ENCODE peak calls at places on chromosome 17, in four cellular contexts. One of them, this sample, is unnamed.

GRCh38 chr17:933168-934083 is 46.1 kb downstream of the NXN start:
- DNase-seq in NCI-H69: no peak
- DNase-seq in iris pigment epithelial cell: peak
- DNase-seq in HuH-7.5: no peak
- DNase-seq in this sample: peak

GRCh38 chr17:35630530-35631148 is 43.5 kb downstream of the AP2B1 start:
- DNase-seq in NCI-H69: no peak
- DNase-seq in iris pigment epithelial cell: peak
- DNase-seq in HuH-7.5: no peak
- DNase-seq in this sample: no peak

GRCh38 chr17:27545562-27546229 is 85.3 kb upstream of the LGALS9 start:
- DNase-seq in NCI-H69: peak
- DNase-seq in iris pigment epithelial cell: no peak
- DNase-seq in HuH-7.5: no peak
- DNase-seq in this sample: peak

GRCh38 chr17:29140051-29140582 is 40.1 kb downstream of the MYO18A start:
- DNase-seq in NCI-H69: peak
- DNase-seq in iris pigment epithelial cell: peak
- DNase-seq in HuH-7.5: no peak
- DNase-seq in this sample: peak

GRCh38 chr17:5437721-5438317 is 1.1 kb downstream of the C1QBP start:
- DNase-seq in NCI-H69: no peak
- DNase-seq in iris pigment epithelial cell: peak
- DNase-seq in HuH-7.5: no peak
- DNase-seq in this sample: no peak

GRCh38 chr17:21029515-21029914 is 13.3 kb downstream of the USP22 start:
- DNase-seq in NCI-H69: no peak
- DNase-seq in iris pigment epithelial cell: no peak
- DNase-seq in HuH-7.5: no peak
- DNase-seq in this sample: no peak

GRCh38 chr17:41026668-41027471 is at the start of gene KRTAP1-5:
- DNase-seq in NCI-H69: peak
- DNase-seq in iris pigment epithelial cell: peak
- DNase-seq in HuH-7.5: no peak
- DNase-seq in this sample: no peak

GRCh38 chr17:18248300-18248731 is 10.2 kb downstream of the FLII start:
- DNase-seq in NCI-H69: peak
- DNase-seq in iris pigment epithelial cell: peak
- DNase-seq in HuH-7.5: peak
- DNase-seq in this sample: peak

GRCh38 chr17:56172517-56172982 is 19.3 kb downstream of the ANKFN1 start:
- DNase-seq in NCI-H69: peak
- DNase-seq in iris pigment epithelial cell: no peak
- DNase-seq in HuH-7.5: no peak
- DNase-seq in this sample: peak

GRCh38 chr17:28426081-28426519 is 20.1 kb upstream of the SLC46A1 start:
- DNase-seq in NCI-H69: peak
- DNase-seq in iris pigment epithelial cell: no peak
- DNase-seq in HuH-7.5: peak
- DNase-seq in this sample: peak

GRCh38 chr17:67051155-67051538 is 6.8 kb downstream of the CACNG1 start:
- DNase-seq in NCI-H69: no peak
- DNase-seq in iris pigment epithelial cell: no peak
- DNase-seq in HuH-7.5: no peak
- DNase-seq in this sample: no peak